ENCODE peak calls at places on chromosomes 7 and 10, in six cellular contexts. One of them, this sample, is unnamed.

GRCh38 chr10:47021850-47022249 is 110.6 kb downstream of the PTPN20 start:
- DNase-seq in fibroblast of the conjunctiva: no peak
- DNase-seq in GDM1: no peak
- DNase-seq in stimulated activated CD8-positive, alpha-beta memory T cell treated with anti-CD3 and anti-CD28 coated beads, Interleukin-4, amount 100 ng/mL, for 1 hour: no peak
- DNase-seq in NCI-H446 treated with DMSO at 0.1 percent for 48 hours: no peak
- DNase-seq in stimulated activated CD4-positive, alpha-beta T cell treated with anti-CD3 and anti-CD28 coated beads, Interleukin-15, amount 100 ng/mL, for 24 hours: no peak
- DNase-seq in this sample: no peak

GRCh38 chr10:101769541-101770180 is 6.3 kb downstream of the FGF8 start:
- DNase-seq in GDM1: no peak
- DNase-seq in fibroblast of the conjunctiva: no peak
- DNase-seq in stimulated activated CD4-positive, alpha-beta T cell treated with anti-CD3 and anti-CD28 coated beads, Interleukin-15, amount 100 ng/mL, for 24 hours: no peak
- DNase-seq in stimulated activated CD8-positive, alpha-beta memory T cell treated with anti-CD3 and anti-CD28 coated beads, Interleukin-4, amount 100 ng/mL, for 1 hour: no peak
- DNase-seq in NCI-H446 treated with DMSO at 0.1 percent for 48 hours: no peak
- DNase-seq in this sample: no peak

GRCh38 chr7:123319911-123320310 is 120.1 kb upstream of the SLC13A1 start:
- DNase-seq in GDM1: no peak
- DNase-seq in stimulated activated CD8-positive, alpha-beta memory T cell treated with anti-CD3 and anti-CD28 coated beads, Interleukin-4, amount 100 ng/mL, for 1 hour: no peak
- DNase-seq in fibroblast of the conjunctiva: no peak
- DNase-seq in NCI-H446 treated with DMSO at 0.1 percent for 48 hours: no peak
- DNase-seq in stimulated activated CD4-positive, alpha-beta T cell treated with anti-CD3 and anti-CD28 coated beads, Interleukin-15, amount 100 ng/mL, for 24 hours: no peak
- DNase-seq in this sample: no peak

GRCh38 chr7:121924273-121925184 is 51.6 kb downstream of the PTPRZ1 start:
- DNase-seq in stimulated activated CD4-positive, alpha-beta T cell treated with anti-CD3 and anti-CD28 coated beads, Interleukin-15, amount 100 ng/mL, for 24 hours: no peak
- DNase-seq in GDM1: no peak
- DNase-seq in fibroblast of the conjunctiva: no peak
- DNase-seq in stimulated activated CD8-positive, alpha-beta memory T cell treated with anti-CD3 and anti-CD28 coated beads, Interleukin-4, amount 100 ng/mL, for 1 hour: no peak
- DNase-seq in NCI-H446 treated with DMSO at 0.1 percent for 48 hours: no peak
- DNase-seq in this sample: no peak

GRCh38 chr7:9250876-9251275 is 817.5 kb downstream of the NXPH1 start:
- DNase-seq in NCI-H446 treated with DMSO at 0.1 percent for 48 hours: no peak
- DNase-seq in stimulated activated CD8-positive, alpha-beta memory T cell treated with anti-CD3 and anti-CD28 coated beads, Interleukin-4, amount 100 ng/mL, for 1 hour: no peak
- DNase-seq in GDM1: no peak
- DNase-seq in fibroblast of the conjunctiva: no peak
- DNase-seq in stimulated activated CD4-positive, alpha-beta T cell treated with anti-CD3 and anti-CD28 coated beads, Interleukin-15, amount 100 ng/mL, for 24 hours: no peak
- DNase-seq in this sample: no peak

GRCh38 chr10:84205049-84205852 is 10.9 kb downstream of the CDHR1 start:
- DNase-seq in stimulated activated CD4-positive, alpha-beta T cell treated with anti-CD3 and anti-CD28 coated beads, Interleukin-15, amount 100 ng/mL, for 24 hours: peak; percentile 78
- DNase-seq in stimulated activated CD8-positive, alpha-beta memory T cell treated with anti-CD3 and anti-CD28 coated beads, Interleukin-4, amount 100 ng/mL, for 1 hour: peak; percentile 45
- DNase-seq in fibroblast of the conjunctiva: peak; percentile 5
- DNase-seq in GDM1: peak; percentile 46
- DNase-seq in NCI-H446 treated with DMSO at 0.1 percent for 48 hours: peak; percentile 24
- DNase-seq in this sample: peak; percentile 38

GRCh38 chr7:113113912-113114311 is 4.4 kb downstream of the SMIM30 start:
- DNase-seq in fibroblast of the conjunctiva: no peak
- DNase-seq in stimulated activated CD4-positive, alpha-beta T cell treated with anti-CD3 and anti-CD28 coated beads, Interleukin-15, amount 100 ng/mL, for 24 hours: no peak
- DNase-seq in NCI-H446 treated with DMSO at 0.1 percent for 48 hours: no peak
- DNase-seq in GDM1: no peak
- DNase-seq in stimulated activated CD8-positive, alpha-beta memory T cell treated with anti-CD3 and anti-CD28 coated beads, Interleukin-4, amount 100 ng/mL, for 1 hour: no peak
- DNase-seq in this sample: no peak

GRCh38 chr7:30280631-30281030 is 3.8 kb upstream of the ZNRF2 start:
- DNase-seq in stimulated activated CD8-positive, alpha-beta memory T cell treated with anti-CD3 and anti-CD28 coated beads, Interleukin-4, amount 100 ng/mL, for 1 hour: no peak
- DNase-seq in GDM1: no peak
- DNase-seq in fibroblast of the conjunctiva: no peak
- DNase-seq in stimulated activated CD4-positive, alpha-beta T cell treated with anti-CD3 and anti-CD28 coated beads, Interleukin-15, amount 100 ng/mL, for 24 hours: no peak
- DNase-seq in NCI-H446 treated with DMSO at 0.1 percent for 48 hours: no peak
- DNase-seq in this sample: no peak

GRCh38 chr10:84256510-84257342 is 11.9 kb downstream of the RGR start:
- DNase-seq in GDM1: no peak
- DNase-seq in NCI-H446 treated with DMSO at 0.1 percent for 48 hours: no peak
- DNase-seq in stimulated activated CD4-positive, alpha-beta T cell treated with anti-CD3 and anti-CD28 coated beads, Interleukin-15, amount 100 ng/mL, for 24 hours: peak; percentile 75
- DNase-seq in fibroblast of the conjunctiva: peak; percentile 5
- DNase-seq in stimulated activated CD8-positive, alpha-beta memory T cell treated with anti-CD3 and anti-CD28 coated beads, Interleukin-4, amount 100 ng/mL, for 1 hour: no peak
- DNase-seq in this sample: peak; percentile 34

GRCh38 chr7:102875700-102876192 is 37.1 kb upstream of the LRRC17 start:
- DNase-seq in stimulated activated CD8-positive, alpha-beta memory T cell treated with anti-CD3 and anti-CD28 coated beads, Interleukin-4, amount 100 ng/mL, for 1 hour: no peak
- DNase-seq in NCI-H446 treated with DMSO at 0.1 percent for 48 hours: no peak
- DNase-seq in fibroblast of the conjunctiva: peak; percentile 90
- DNase-seq in GDM1: no peak
- DNase-seq in stimulated activated CD4-positive, alpha-beta T cell treated with anti-CD3 and anti-CD28 coated beads, Interleukin-15, amount 100 ng/mL, for 24 hours: peak; percentile 45
- DNase-seq in this sample: peak; percentile 93

GRCh38 chr10:78194050-78194449 is 160.4 kb downstream of the RPS24 start:
- DNase-seq in GDM1: no peak
- DNase-seq in NCI-H446 treated with DMSO at 0.1 percent for 48 hours: no peak
- DNase-seq in stimulated activated CD8-positive, alpha-beta memory T cell treated with anti-CD3 and anti-CD28 coated beads, Interleukin-4, amount 100 ng/mL, for 1 hour: no peak
- DNase-seq in stimulated activated CD4-positive, alpha-beta T cell treated with anti-CD3 and anti-CD28 coated beads, Interleukin-15, amount 100 ng/mL, for 24 hours: no peak
- DNase-seq in fibroblast of the conjunctiva: no peak
- DNase-seq in this sample: no peak

GRCh38 chr10:72276013-72276387 is 2.3 kb downstream of the DDIT4 start:
- DNase-seq in NCI-H446 treated with DMSO at 0.1 percent for 48 hours: no peak
- DNase-seq in fibroblast of the conjunctiva: no peak
- DNase-seq in stimulated activated CD8-positive, alpha-beta memory T cell treated with anti-CD3 and anti-CD28 coated beads, Interleukin-4, amount 100 ng/mL, for 1 hour: no peak
- DNase-seq in stimulated activated CD4-positive, alpha-beta T cell treated with anti-CD3 and anti-CD28 coated beads, Interleukin-15, amount 100 ng/mL, for 24 hours: peak; percentile 67
- DNase-seq in GDM1: no peak
- DNase-seq in this sample: peak; percentile 50